ENCODE peak calls at places on chromosomes 1 and 21, in four cellular contexts. Z, Q, R and O are unnamed samples.

GRCh38 chr1:17118706-17119075 is 560 bp downstream of the PADI2 start:
- DNase-seq in Z (no peak), Q (no peak), R (no peak), O (no peak)

GRCh38 chr1:245365071-245365470 is 210.3 kb downstream of the KIF26B start:
- DNase-seq in Z (no peak), R (no peak), Q (no peak), O (no peak)

GRCh38 chr21:25936776-25937175 is 202.0 kb downstream of the GABPA start:
- DNase-seq in Z (no peak), R (no peak), Q (no peak), O (no peak)

GRCh38 chr1:15417365-15417934 is 7.8 kb downstream of the EFHD2 start:
- DNase-seq in R (no peak), Z (peak), Q (no peak), O (no peak)

GRCh38 chr1:118333601-118334241 is 148.7 kb upstream of the SPAG17 start:
- DNase-seq in R (no peak), Z (no peak), Q (no peak), O (no peak)

GRCh38 chr1:81873946-81874345 is 73.2 kb downstream of the ADGRL2 start:
- DNase-seq in Z (no peak), Q (no peak), R (no peak), O (no peak)

GRCh38 chr1:167493372-167493771 is 25.0 kb downstream of the CD247 start:
- DNase-seq in Z (no peak), R (no peak), Q (no peak), O (no peak)

GRCh38 chr1:19758227-19758830 is 41.4 kb downstream of the TMCO4 start:
- DNase-seq in Z (no peak), Q (no peak), R (peak), O (no peak)

GRCh38 chr1:10387611-10388386 is 11.1 kb upstream of the PGD start:
- DNase-seq in R (no peak), Z (peak), Q (peak), O (no peak)

GRCh38 chr1:27934818-27935549 is at the start of gene SMPDL3B:
- DNase-seq in R (no peak), Z (peak), Q (no peak), O (peak)

GRCh38 chr1:58436615-58437297 is 109.8 kb downstream of the OMA1 start:
- DNase-seq in R (no peak), Q (no peak), Z (no peak), O (no peak)

GRCh38 chr21:46004168-46004861 is 22.7 kb downstream of the COL6A1 start:
- DNase-seq in Z (no peak), R (no peak), Q (peak), O (peak)

GRCh38 chr21:42669069-42669468 is 15.6 kb downstream of the PDE9A start:
- DNase-seq in Z (no peak), R (no peak), Q (peak), O (no peak)
- TF ChIP-seq CTCF in Z (no peak), R (no peak), Q (peak), O (peak)

GRCh38 chr1:239270509-239270908 is 115.9 kb upstream of the CHRM3 start:
- DNase-seq in Q (no peak), R (no peak), Z (no peak), O (no peak)
- TF ChIP-seq CTCF in Q (no peak), R (no peak), Z (no peak), O (no peak)

DNA sequence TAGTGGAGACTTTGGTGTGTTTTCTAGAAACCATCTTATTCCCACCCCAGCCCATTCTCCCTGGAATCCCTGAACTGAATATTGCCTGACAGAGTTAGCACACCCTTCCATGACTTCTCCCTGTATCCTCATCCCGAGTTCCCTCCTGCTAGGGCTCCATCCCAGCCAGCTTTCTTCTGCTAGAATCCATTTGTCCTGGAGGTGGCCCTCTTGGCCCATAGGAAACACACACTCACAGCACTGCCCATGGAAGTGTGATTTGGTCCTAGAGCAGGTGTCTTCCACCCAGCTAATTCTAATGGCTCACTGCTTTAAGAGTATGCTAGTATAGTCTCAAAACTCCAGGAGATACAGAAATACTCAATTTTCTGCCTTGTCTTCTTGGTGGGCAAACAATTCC is 4.1 kb downstream of the KRTAP15-1 start:
- DNase-seq in Q (no peak), R (no peak), Z (no peak), O (no peak)
- TF ChIP-seq CTCF in Q (peak), R (no peak), Z (no peak), O (no peak)

DNA sequence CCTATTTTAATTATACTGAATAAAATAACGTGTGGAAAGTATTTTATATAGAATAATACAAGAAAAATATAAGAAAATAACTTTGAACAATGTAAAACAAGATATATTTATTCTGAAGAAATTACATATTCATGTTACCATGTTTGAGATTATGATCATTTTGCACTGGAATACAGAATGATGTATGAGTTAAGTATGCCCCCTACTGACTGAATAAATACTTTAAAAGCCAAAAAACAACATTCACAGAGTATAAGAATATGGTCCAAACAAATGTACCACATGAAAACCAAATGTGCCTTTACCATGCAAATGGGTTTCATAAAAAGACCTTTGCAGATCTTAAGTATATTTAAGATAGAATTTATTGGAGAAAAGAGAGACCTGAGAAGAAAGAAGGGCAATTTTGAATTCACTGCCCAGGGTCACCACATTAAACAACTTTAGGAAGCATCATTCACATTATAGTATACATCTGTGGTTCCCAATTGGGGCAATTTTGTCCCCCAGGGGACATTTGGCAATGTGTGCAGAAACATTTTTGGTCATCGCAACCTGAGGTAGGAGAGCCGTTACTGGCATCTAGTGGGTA is 136.6 kb upstream of the GFI1 start:
- DNase-seq in Q (no peak), R (no peak), Z (no peak), O (no peak)
- TF ChIP-seq CTCF in Q (peak), R (peak), Z (no peak), O (peak)

DNA sequence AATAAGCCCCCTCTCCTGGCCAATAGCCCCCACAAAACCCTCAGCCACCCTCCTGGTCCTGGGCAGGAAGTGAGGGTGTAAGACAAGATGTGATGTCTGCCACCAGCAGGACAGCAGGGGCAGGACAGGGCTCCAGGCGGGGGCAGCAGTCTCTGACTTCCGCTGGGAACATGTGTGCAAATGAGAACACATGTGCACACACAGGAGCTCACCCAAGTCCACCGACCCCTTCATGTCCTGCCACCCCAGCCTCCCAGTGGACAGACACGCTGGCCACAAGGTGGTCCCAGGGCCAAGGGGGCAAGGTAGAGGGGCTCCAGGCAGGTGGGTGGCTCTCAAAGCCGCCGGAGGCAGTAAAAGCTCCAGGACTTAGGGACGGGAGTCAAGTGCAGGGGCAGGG is 60.1 kb downstream of the KCNAB2 start:
- DNase-seq in R (no peak), Z (no peak), Q (no peak), O (no peak)
- TF ChIP-seq CTCF in R (no peak), Z (no peak), Q (no peak), O (no peak)

DNA sequence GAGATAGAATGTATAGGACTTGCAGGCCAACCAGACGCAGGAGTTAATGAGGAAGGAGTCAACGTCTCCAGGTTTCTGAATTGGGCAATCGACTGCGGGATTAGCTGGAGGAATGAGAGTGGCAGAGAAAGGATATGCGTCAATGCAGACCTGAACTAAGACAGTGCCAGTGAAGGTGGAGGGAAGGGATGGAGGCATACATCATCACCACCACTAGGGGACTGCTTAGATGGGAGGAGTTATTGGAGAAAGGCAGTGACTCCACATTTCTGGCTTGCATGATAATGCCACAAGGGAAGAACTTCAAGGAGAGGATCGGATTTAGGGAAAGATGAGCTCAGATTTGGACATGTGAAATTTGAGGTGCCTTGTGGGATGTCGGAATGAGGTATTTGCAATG is 17.4 kb downstream of the VASH2 start:
- DNase-seq in R (peak), Q (no peak), Z (no peak), O (no peak)
- TF ChIP-seq CTCF in R (peak), Q (peak), Z (no peak), O (peak)

DNA sequence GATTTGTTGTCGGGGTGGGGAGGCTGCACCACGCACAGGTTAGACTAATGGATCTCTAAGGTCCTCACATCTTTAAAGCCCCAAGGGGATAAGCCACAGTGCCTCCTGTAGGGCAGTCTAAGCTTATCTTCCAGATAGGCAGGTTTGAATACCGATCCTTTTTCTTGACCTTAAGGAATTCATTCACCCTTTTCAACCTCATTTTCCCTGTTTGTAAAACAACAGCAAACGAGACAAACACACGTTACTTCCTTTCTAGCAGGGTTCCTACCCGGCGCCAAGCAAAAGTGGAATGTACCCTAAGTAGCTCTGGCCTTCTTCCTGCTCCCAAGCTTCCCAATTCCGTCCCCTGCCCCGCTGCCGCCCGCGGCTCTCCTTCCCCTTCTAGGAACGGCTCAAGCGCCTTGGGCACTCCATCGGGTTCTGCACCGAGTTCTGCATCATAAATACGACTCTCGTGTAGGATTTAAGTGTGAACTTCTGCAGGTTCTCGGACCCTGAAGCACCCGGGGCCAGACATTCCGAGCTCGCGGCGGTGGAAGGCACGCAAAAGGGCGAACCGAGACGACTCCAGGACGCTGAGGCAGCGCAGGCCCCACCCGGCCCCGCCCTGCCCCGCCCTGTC is 548 bp upstream of the CDC20 start:
- DNase-seq in Q (no peak), Z (peak), R (no peak), O (no peak)
- TF ChIP-seq CTCF in Q (peak), Z (peak), R (peak), O (peak)

DNA sequence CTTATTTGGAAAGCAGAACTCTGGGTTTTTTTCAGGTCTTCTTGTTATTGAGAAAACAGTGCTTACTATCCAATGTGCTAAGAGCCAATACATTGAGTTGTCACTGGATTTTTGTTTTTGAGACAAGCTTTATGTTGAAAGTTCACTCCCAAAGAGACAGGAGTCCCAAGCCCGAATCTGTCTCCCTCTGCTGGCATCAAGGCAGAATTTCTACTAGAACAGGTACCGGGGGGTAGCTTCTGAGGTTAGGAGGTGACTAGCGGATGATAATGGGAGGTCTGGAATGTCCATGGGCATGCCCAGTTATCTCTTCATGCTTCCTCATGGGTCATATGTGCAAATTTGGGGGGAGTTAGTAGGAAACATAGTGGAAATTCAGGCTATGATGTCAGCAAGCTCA is 25.1 kb downstream of the ZNF124 start:
- DNase-seq in R (no peak), Z (no peak), Q (no peak), O (no peak)
- TF ChIP-seq CTCF in R (no peak), Z (no peak), Q (no peak), O (no peak)

DNA sequence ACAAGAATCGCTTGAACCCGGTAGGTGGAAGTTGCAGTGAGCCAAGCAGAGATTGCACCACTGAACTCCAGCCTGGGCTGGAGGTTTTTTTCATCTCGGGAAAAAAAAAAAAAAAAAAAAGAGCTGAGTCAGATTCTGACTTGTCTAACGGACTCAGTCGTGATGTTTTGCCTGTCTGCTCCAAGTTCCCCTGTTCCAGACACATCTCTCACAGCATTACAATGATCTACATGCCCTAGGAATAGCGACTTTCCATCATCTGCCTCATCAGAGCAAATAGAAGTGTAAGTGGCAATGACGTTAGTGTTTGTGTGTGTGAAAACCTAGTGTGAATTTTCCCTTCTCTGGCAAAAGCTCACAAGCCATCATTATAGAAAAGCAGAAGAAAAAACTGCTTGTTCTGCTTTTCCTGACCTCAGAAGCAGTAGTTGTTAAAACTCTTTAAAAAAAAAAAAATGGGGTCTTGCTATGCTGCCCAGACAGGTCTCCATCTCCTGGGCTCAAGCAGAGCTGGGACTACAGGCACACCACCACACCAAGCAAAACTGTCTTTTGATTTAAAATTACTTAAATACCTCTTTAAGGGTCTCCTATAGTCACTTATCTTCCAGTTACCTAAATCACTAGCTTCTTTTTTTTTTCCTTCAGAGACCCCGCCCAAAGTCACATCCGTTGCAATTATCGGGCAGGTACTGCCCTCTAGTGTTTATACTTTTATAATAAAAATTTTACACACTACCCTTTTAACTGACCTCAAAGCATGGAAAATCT is 37.3 kb downstream of the PLEKHO1 start:
- DNase-seq in Q (no peak), Z (no peak), R (peak), O (no peak)
- TF ChIP-seq CTCF in Q (peak), Z (peak), R (peak), O (peak)

GRCh38 chr1:52825868-52826267 is 16.7 kb upstream of the ZYG11A start:
- DNase-seq in Q (no peak), Z (no peak), R (no peak), O (no peak)
- TF ChIP-seq CTCF in Q (no peak), Z (no peak), R (no peak), O (peak)